ENCODE peak calls at places on chromosomes 12 and 14, in five cellular contexts. S is naive thymus-derived CD4-positive, alpha-beta T cell; K is PC-9; V is kidney; O is mesendoderm. D is an unnamed sample.

GRCh38 chr12:85835810-85836715 is at the start of gene RASSF9:
- DNase-seq in S (no peak), K (peak; percentile 59), V (peak; percentile 86), O (peak; percentile 84), D (no peak)

GRCh38 chr12:78835493-78835892 is 29.1 kb upstream of the SYT1 start:
- DNase-seq in S (no peak), K (no peak), V (no peak), O (peak; percentile 7), D (no peak)

GRCh38 chr12:94806617-94807016 is 156.3 kb upstream of the TMCC3 start:
- DNase-seq in S (no peak), K (no peak), V (no peak), O (no peak), D (no peak)

GRCh38 chr14:105275267-105275946 is 25.4 kb downstream of the BRF1 start:
- DNase-seq in S (no peak), K (no peak), V (no peak), O (peak; percentile 34), D (no peak)

GRCh38 chr12:67002711-67003110 is 266.4 kb upstream of the CAND1 start:
- DNase-seq in S (no peak), K (no peak), V (no peak), O (no peak), D (no peak)

GRCh38 chr12:30622509-30622908 is 73.2 kb downstream of the IPO8 start:
- DNase-seq in S (no peak), K (no peak), V (no peak), O (no peak), D (no peak)

GRCh38 chr12:75208851-75209781 is 523 bp downstream of the KCNC2 start:
- DNase-seq in S (no peak), K (peak; percentile 9), V (peak; percentile 64), O (peak; percentile 82), D (no peak)

GRCh38 chr12:57235012-57235727 is 5.7 kb downstream of the SHMT2 start:
- DNase-seq in S (no peak), K (no peak), V (peak; percentile 90), O (peak; percentile 74), D (no peak)

GRCh38 chr12:52984136-52984535 is 22.1 kb upstream of the EIF4B start:
- DNase-seq in S (no peak), K (no peak), V (no peak), O (no peak), D (no peak)

GRCh38 chr12:5561057-5561456 is 129.1 kb downstream of the NTF3 start:
- DNase-seq in S (no peak), K (no peak), V (no peak), O (peak; percentile 79), D (no peak)

GRCh38 chr12:114672817-114673168 is 11.2 kb downstream of the TBX3 start:
- DNase-seq in S (no peak), K (no peak), V (no peak), O (no peak), D (no peak)

GRCh38 chr14:67357583-67358354 is 1.8 kb downstream of the ATP6V1D start:
- DNase-seq in S (no peak), K (no peak), V (no peak), O (peak; percentile 18), D (no peak)

GRCh38 chr12:94266796-94267529 is 118.6 kb downstream of the PLXNC1 start:
- DNase-seq in S (no peak), K (no peak), V (no peak), O (no peak), D (no peak)

GRCh38 chr12:51071663-51072062 is 11.7 kb downstream of the CSRNP2 start:
- DNase-seq in S (no peak), K (no peak), V (no peak), O (peak; percentile 41), D (no peak)

GRCh38 chr12:40375076-40375475 is 150.3 kb downstream of the LRRK2 start:
- DNase-seq in S (no peak), K (no peak), V (no peak), O (peak; percentile 4), D (peak; percentile 8)

GRCh38 chr14:55745906-55746305 is 165.9 kb downstream of the KTN1 start:
- DNase-seq in S (no peak), K (no peak), V (no peak), O (no peak), D (no peak)

GRCh38 chr14:85516239-85517112 is 13.5 kb upstream of the FLRT2 start:
- DNase-seq in S (no peak), K (no peak), V (no peak), O (no peak), D (no peak)

GRCh38 chr12:49342066-49342913 is 4.4 kb upstream of the DNAJC22 start:
- DNase-seq in S (peak; percentile 56), K (peak; percentile 74), V (peak; percentile 92), O (peak; percentile 97), D (peak; percentile 39)

GRCh38 chr12:503111-503761 is 43.5 kb downstream of the B4GALNT3 start:
- DNase-seq in S (no peak), K (peak; percentile 93), V (peak; percentile 84), O (peak; percentile 35), D (no peak)

GRCh38 chr12:90896164-90896563 is 58.8 kb downstream of the CCER1 start:
- DNase-seq in S (no peak), K (no peak), V (no peak), O (peak; percentile 93), D (no peak)

GRCh38 chr12:68667286-68667685 is 19.5 kb upstream of the NUP107 start:
- DNase-seq in S (no peak), K (no peak), V (no peak), O (no peak), D (no peak)

GRCh38 chr12:69254857-69255256 is 15.5 kb downstream of the CPSF6 start:
- DNase-seq in S (no peak), K (no peak), V (no peak), O (no peak), D (no peak)

GRCh38 chr12:98594050-98594853 is 766 bp downstream of the SLC25A3 start:
- DNase-seq in S (no peak), K (no peak), V (peak; percentile 89), O (peak; percentile 43), D (no peak)

DNA sequence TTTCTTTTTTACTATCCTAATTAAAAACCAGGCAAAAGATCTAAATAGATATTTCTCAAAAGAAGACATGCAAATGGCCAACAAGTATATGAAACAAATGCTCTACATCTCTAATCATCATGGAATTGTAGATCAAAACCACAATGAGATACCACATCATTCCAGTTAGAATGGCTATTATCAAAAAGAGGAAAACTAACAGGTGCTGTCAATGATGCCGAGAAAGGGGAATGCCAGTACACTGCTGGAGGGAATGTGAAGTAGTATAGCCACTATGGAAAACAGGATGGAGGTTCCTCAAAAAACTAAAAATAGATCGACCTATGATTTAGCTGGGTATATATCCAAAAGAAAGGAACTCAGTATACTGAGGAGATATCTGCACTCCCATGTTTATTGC is 39.0 kb upstream of the C12orf75 start:
- DNase-seq in S (no peak), K (no peak), V (no peak), O (no peak), D (no peak)
- H3K4me1 ChIP-seq in S (no peaks in the 10 kb centered on the region), K (no peaks in the 10 kb centered on the region), V (no peaks in the 10 kb centered on the region), O (no peaks in the 10 kb centered on the region), D (no peaks in the 10 kb centered on the region)

DNA sequence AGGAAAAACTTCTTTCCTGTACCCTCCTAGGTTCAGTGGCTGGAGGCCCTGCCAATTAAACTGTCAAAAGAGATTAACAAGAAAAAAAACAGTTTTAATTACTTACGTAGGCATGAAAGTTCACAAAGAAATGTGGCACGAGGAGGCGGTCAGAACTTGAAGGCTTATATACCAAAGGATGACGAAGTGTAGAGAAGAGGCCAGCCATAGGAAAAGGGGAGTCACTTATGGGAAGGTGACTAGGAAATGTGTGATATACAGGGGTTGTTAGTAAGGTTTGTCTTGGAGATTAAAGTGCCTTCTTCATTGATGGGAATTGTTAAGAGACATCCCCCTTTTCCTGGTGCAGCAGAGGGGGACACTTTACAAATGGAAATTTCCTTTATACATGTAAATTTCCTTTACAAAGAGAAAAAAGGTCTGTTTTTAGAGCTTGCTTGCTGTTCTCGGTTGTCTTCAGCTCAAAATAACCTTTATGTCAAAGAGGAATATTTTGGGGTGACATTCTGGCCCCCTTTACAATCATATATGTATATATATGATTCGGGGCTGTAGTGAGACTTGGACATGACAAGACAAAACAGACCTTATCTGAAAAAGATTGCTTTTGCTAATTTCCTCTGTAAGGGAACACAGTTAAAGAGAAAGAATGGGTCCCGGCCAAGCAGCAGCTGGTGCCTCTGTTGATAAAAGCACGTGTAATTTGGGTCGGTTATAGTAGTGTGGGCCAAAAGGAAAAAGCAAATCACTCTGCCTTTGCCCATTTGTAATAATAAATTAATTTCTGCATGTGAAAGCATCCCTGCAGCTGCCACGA is 38.6 kb downstream of the SYNE2 start:
- DNase-seq in S (no peak), K (no peak), V (no peak), O (peak; percentile 27), D (no peak)
- H3K27ac ChIP-seq in S (no peak overlapping the region), K (no peak overlapping the region), V (peak overlapping the region; percentile 89), O (no peak overlapping the region), D (peak overlapping the region; percentile 81)

DNA sequence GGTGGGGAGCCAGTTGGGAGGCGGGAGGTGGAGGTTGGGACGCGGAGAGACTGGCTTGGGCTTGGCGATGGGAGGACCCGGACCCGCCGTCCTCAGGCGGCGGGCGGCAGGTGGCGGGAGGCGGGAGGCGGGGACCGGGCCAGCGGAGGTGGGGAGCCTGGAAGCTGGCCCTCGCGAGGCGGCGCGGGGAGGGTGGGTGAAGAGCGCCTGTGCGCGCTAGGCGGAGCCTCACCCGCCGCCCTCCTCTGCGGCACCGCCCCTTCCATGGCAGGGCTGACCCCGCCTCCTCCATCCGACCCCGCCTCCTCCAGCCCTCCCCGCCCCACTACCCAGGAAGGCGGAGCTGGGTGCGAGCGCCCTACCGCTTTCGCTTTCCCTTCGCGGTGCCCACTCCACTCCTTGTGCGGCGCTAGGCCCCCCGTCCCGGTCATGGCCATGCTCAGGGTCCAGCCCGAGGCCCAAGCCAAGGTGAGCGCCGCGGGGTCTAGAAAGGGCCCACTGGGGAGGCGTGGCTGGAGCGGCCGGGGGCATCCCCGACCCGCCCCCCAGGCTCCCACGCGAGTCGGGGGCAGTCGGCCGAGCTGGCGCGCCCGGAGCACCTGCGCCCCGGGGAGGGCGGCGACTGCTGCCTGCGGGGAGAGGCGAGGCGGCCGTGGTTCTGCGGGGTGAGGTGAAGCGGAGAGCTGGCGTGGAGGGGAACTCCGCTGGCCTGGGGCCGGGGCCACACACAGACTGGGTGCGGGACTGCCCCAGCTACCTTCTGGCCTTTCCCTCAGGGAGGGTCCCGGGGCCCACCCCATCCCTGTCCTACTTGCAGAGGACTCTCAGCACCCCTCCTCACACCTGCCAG is at the start of gene PSME1:
- DNase-seq in S (peak; percentile 91), K (peak; percentile 91), V (peak; percentile 98), O (peak; percentile 87), D (no peak)
- H3K4me1 ChIP-seq in S (peaks cover 16% of the 10 kb centered on the region), K (peaks cover 20% of the 10 kb centered on the region), V (peaks cover 16% of the 10 kb centered on the region), O (peaks cover 4% of the 10 kb centered on the region), D (peaks cover 30% of the 10 kb centered on the region)

GRCh38 chr14:93045965-93046695 is 69.6 kb downstream of the ITPK1 start:
- DNase-seq in S (no peak), K (peak; percentile 71), V (no peak), O (no peak), D (no peak)
- H3K27ac ChIP-seq in S (no peak overlapping the region), K (peak overlapping the region; percentile 99), V (peak overlapping the region; percentile 52), O (no peak overlapping the region), D (no peak overlapping the region)

DNA sequence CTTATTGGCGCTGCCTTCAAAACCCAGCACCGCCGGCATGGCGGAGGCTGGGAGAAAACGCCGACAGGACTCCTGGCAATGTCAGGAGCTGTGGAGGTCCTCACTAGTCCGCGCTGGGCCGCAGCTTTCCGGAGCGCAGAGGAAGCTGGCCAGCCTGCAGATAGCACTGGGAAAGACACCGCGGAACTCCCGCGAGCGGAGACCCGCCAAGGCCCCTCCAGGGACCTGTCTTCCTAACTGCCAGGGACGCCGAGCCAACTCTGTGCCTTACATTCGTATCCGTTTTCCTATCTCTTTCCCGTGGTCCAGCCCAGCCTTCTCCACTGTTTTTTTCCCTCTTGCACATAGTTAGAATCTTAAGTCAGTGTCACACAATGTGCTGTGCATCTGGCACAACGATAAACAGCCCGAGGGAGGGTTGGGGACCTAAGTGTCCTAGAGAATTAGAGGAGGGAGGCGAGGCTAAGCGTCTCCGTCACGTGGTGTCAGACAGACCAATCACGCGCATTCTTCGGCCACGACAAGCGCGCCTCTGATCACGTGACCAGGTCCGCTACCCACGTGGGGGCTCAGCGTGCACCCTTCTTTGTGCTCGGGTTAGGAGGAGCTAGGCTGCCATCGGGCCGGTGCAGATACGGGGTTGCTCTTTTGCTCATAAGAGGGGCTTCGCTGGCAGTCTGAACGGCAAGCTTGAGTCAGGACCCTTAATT is at the start of the genes APEX1 and OSGEP:
- DNase-seq in S (peak; percentile 99), K (peak; percentile 92), V (peak; percentile 100), O (peak; percentile 100), D (peak; percentile 94)
- H3K4me1 ChIP-seq in S (peaks cover 13% of the 10 kb centered on the region), K (peaks cover 17% of the 10 kb centered on the region), V (peaks cover 10% of the 10 kb centered on the region), O (no peaks in the 10 kb centered on the region), D (peaks cover 28% of the 10 kb centered on the region)